ENCODE peak calls at places on chromosomes 11 and 22, in four cellular contexts. One of them, this sample, is unnamed.

GRCh38 chr11:7457211-7457610 is 28.1 kb upstream of the OLFML1 start:
- DNase-seq in WTC11: no peak
- DNase-seq in SK-N-SH: no peak
- DNase-seq in H1: no peak
- DNase-seq in this sample: no peak

GRCh38 chr11:57407010-57407409 is 16.6 kb upstream of the PRG2 start:
- DNase-seq in WTC11: no peak
- DNase-seq in SK-N-SH: no peak
- DNase-seq in H1: no peak
- DNase-seq in this sample: no peak

GRCh38 chr22:26502688-26503561 is 9.3 kb downstream of the TFIP11 start:
- DNase-seq in WTC11: peak
- DNase-seq in SK-N-SH: peak
- DNase-seq in H1: no peak
- DNase-seq in this sample: peak

GRCh38 chr11:69239320-69240040 is 54.5 kb upstream of the MYEOV start:
- DNase-seq in WTC11: no peak
- DNase-seq in SK-N-SH: no peak
- DNase-seq in H1: no peak
- DNase-seq in this sample: no peak

GRCh38 chr11:103870821-103871309 is 165.6 kb upstream of the DDI1 start:
- DNase-seq in WTC11: no peak
- DNase-seq in SK-N-SH: no peak
- DNase-seq in H1: no peak
- DNase-seq in this sample: no peak

GRCh38 chr22:46043816-46044717 is 67.1 kb upstream of the WNT7B start:
- DNase-seq in WTC11: peak
- DNase-seq in SK-N-SH: no peak
- DNase-seq in H1: no peak
- DNase-seq in this sample: no peak

GRCh38 chr11:10674440-10674855 is 19.1 kb downstream of the IRAG1 start:
- DNase-seq in WTC11: no peak
- DNase-seq in SK-N-SH: no peak
- DNase-seq in H1: no peak
- DNase-seq in this sample: no peak

GRCh38 chr11:46886211-46886610 is 32.1 kb downstream of the LRP4 start:
- DNase-seq in WTC11: no peak
- DNase-seq in SK-N-SH: no peak
- DNase-seq in H1: no peak
- DNase-seq in this sample: peak

GRCh38 chr11:10657308-10658271 is 36.0 kb downstream of the IRAG1 start:
- DNase-seq in WTC11: no peak
- DNase-seq in SK-N-SH: no peak
- DNase-seq in H1: no peak
- DNase-seq in this sample: no peak

GRCh38 chr11:75406338-75406777 is 7.0 kb downstream of the RPS3 start:
- DNase-seq in WTC11: no peak
- DNase-seq in SK-N-SH: peak
- DNase-seq in H1: no peak
- DNase-seq in this sample: peak

GRCh38 chr11:130868087-130868486 is 48.2 kb downstream of the SNX19 start:
- DNase-seq in WTC11: no peak
- DNase-seq in SK-N-SH: no peak
- DNase-seq in H1: no peak
- DNase-seq in this sample: no peak

GRCh38 chr22:39997939-39998726 is 3.4 kb downstream of the FAM83F start:
- DNase-seq in WTC11: peak
- DNase-seq in SK-N-SH: peak
- DNase-seq in H1: no peak
- DNase-seq in this sample: no peak

GRCh38 chr11:1542267-1542666 is 29.8 kb downstream of the DUSP8 start:
- DNase-seq in WTC11: no peak
- DNase-seq in SK-N-SH: no peak
- DNase-seq in H1: no peak
- DNase-seq in this sample: no peak

GRCh38 chr11:27496461-27496860 is 10.1 kb downstream of the LIN7C start:
- DNase-seq in WTC11: no peak
- DNase-seq in SK-N-SH: no peak
- DNase-seq in H1: no peak
- DNase-seq in this sample: no peak

GRCh38 chr22:32144875-32145274 is 14.2 kb downstream of the C22orf42 start:
- DNase-seq in WTC11: no peak
- DNase-seq in SK-N-SH: no peak
- DNase-seq in H1: no peak
- DNase-seq in this sample: no peak

GRCh38 chr22:43343262-43343988 is at the start of gene SCUBE1:
- DNase-seq in WTC11: peak
- DNase-seq in SK-N-SH: peak
- DNase-seq in H1: no peak
- DNase-seq in this sample: peak

GRCh38 chr11:34416746-34417145 is 22.0 kb upstream of the CAT start:
- DNase-seq in WTC11: no peak
- DNase-seq in SK-N-SH: no peak
- DNase-seq in H1: no peak
- DNase-seq in this sample: no peak

GRCh38 chr22:24593810-24594568 is 1.1 kb upstream of the LRRC75B start:
- DNase-seq in WTC11: no peak
- DNase-seq in SK-N-SH: peak
- DNase-seq in H1: no peak
- DNase-seq in this sample: no peak

GRCh38 chr11:69316941-69317340 is 23.0 kb downstream of the MYEOV start:
- DNase-seq in WTC11: no peak
- DNase-seq in SK-N-SH: no peak
- DNase-seq in H1: no peak
- DNase-seq in this sample: no peak

GRCh38 chr11:68680541-68681231 is 3.7 kb upstream of the GAL start:
- DNase-seq in WTC11: no peak
- DNase-seq in SK-N-SH: no peak
- DNase-seq in H1: no peak
- DNase-seq in this sample: no peak

GRCh38 chr11:29333993-29334780 is 682.6 kb downstream of the KCNA4 start:
- DNase-seq in WTC11: no peak
- DNase-seq in SK-N-SH: peak
- DNase-seq in H1: no peak
- DNase-seq in this sample: no peak

GRCh38 chr22:27799334-27800249 is 2.0 kb downstream of the MN1 start:
- DNase-seq in WTC11: no peak
- DNase-seq in SK-N-SH: peak
- DNase-seq in H1: no peak
- DNase-seq in this sample: no peak

GRCh38 chr22:37611202-37611601 is 2.6 kb downstream of the GGA1 start:
- DNase-seq in WTC11: no peak
- DNase-seq in SK-N-SH: no peak
- DNase-seq in H1: no peak
- DNase-seq in this sample: no peak

GRCh38 chr11:40544162-40544561 is 915.3 kb downstream of the LRRC4C start:
- DNase-seq in WTC11: no peak
- DNase-seq in SK-N-SH: no peak
- DNase-seq in H1: no peak
- DNase-seq in this sample: no peak

GRCh38 chr11:127624455-127624854 is 623.9 kb upstream of the KIRREL3 start:
- DNase-seq in WTC11: no peak
- DNase-seq in SK-N-SH: no peak
- DNase-seq in H1: no peak
- DNase-seq in this sample: no peak

GRCh38 chr11:70899616-70900015 is 352.8 kb downstream of the SHANK2 start:
- DNase-seq in WTC11: no peak
- DNase-seq in SK-N-SH: no peak
- DNase-seq in H1: no peak
- DNase-seq in this sample: no peak

GRCh38 chr11:57601297-57601696 is 3.8 kb downstream of the SERPING1 start:
- DNase-seq in WTC11: no peak
- DNase-seq in SK-N-SH: no peak
- DNase-seq in H1: no peak
- DNase-seq in this sample: no peak

GRCh38 chr11:70512716-70513115 is 114.4 kb downstream of the CTTN start:
- DNase-seq in WTC11: no peak
- DNase-seq in SK-N-SH: no peak
- DNase-seq in H1: no peak
- DNase-seq in this sample: no peak

GRCh38 chr22:33076368-33076767 is 18.2 kb upstream of the SYN3 start:
- DNase-seq in WTC11: no peak
- DNase-seq in SK-N-SH: no peak
- DNase-seq in H1: no peak
- DNase-seq in this sample: no peak

GRCh38 chr11:79199729-79200354 is 241.0 kb downstream of the TENM4 start:
- DNase-seq in WTC11: no peak
- DNase-seq in SK-N-SH: no peak
- DNase-seq in H1: no peak
- DNase-seq in this sample: no peak

GRCh38 chr11:27468643-27469332 is 3.8 kb downstream of the LGR4 start:
- DNase-seq in WTC11: no peak
- DNase-seq in SK-N-SH: no peak
- DNase-seq in H1: no peak
- DNase-seq in this sample: no peak

GRCh38 chr22:39290724-39291161 is 28.7 kb downstream of the RPL3 start:
- DNase-seq in WTC11: no peak
- DNase-seq in SK-N-SH: no peak
- DNase-seq in H1: no peak
- DNase-seq in this sample: no peak

GRCh38 chr11:13782395-13783080 is 114.1 kb downstream of the FAR1 start:
- DNase-seq in WTC11: no peak
- DNase-seq in SK-N-SH: no peak
- DNase-seq in H1: no peak
- DNase-seq in this sample: peak

GRCh38 chr11:64072403-64072802 is 36.7 kb downstream of the FLRT1 start:
- DNase-seq in WTC11: no peak
- DNase-seq in SK-N-SH: no peak
- DNase-seq in H1: no peak
- DNase-seq in this sample: no peak

GRCh38 chr11:64070301-64070656 is 34.5 kb downstream of the FLRT1 start:
- DNase-seq in WTC11: no peak
- DNase-seq in SK-N-SH: no peak
- DNase-seq in H1: no peak
- DNase-seq in this sample: no peak

GRCh38 chr11:64072871-64073270 is 37.1 kb downstream of the FLRT1 start:
- DNase-seq in WTC11: no peak
- DNase-seq in SK-N-SH: no peak
- DNase-seq in H1: no peak
- DNase-seq in this sample: no peak

GRCh38 chr11:64073542-64073941 is 37.8 kb downstream of the FLRT1 start:
- DNase-seq in WTC11: no peak
- DNase-seq in SK-N-SH: no peak
- DNase-seq in H1: no peak
- DNase-seq in this sample: no peak

DNA sequence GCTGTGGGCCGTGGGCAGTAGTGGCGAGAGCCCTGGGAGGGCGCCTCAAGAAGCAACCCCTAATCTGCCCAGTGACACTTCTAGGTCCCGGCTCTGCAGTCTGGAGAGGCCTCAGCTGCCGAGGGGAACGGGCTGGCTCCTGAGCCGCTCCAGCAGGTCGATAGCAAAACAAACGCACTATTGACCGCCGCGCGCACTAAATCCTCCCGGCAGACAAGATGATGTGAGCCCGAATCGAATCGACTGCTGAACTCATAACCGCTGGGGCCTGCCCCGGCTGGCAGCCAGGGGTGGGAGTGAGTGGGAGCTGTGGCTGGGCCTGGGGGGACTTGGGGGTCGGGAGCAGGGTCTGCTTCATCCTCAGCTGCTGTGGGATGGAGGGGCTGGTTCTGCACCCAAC is 36.1 kb downstream of the FLRT1 start:
- DNase-seq in WTC11: no peak
- DNase-seq in SK-N-SH: no peak
- DNase-seq in H1: no peak
- DNase-seq in this sample: no peak
- TF ChIP-seq TEAD4 in WTC11: no peak
- TF ChIP-seq TEAD4 in SK-N-SH: no peak
- TF ChIP-seq TEAD4 in H1: no peak
- TF ChIP-seq TEAD4 in this sample: no peak

GRCh38 chr11:86134580-86135318 is 65.9 kb upstream of the PICALM start:
- DNase-seq in WTC11: no peak
- DNase-seq in SK-N-SH: no peak
- DNase-seq in H1: no peak
- DNase-seq in this sample: peak
- TF ChIP-seq TEAD4 in WTC11: no peak
- TF ChIP-seq TEAD4 in SK-N-SH: no peak
- TF ChIP-seq TEAD4 in H1: no peak
- TF ChIP-seq TEAD4 in this sample: peak

GRCh38 chr22:22911327-22912134 is 23.9 kb downstream of the IGLL5 start:
- DNase-seq in WTC11: no peak
- DNase-seq in SK-N-SH: no peak
- DNase-seq in H1: no peak
- DNase-seq in this sample: peak
- TF ChIP-seq TEAD4 in WTC11: no peak
- TF ChIP-seq TEAD4 in SK-N-SH: no peak
- TF ChIP-seq TEAD4 in H1: no peak
- TF ChIP-seq TEAD4 in this sample: no peak

GRCh38 chr11:133600876-133601275 is 68.6 kb upstream of the OPCML start:
- DNase-seq in WTC11: no peak
- DNase-seq in SK-N-SH: no peak
- DNase-seq in H1: no peak
- DNase-seq in this sample: no peak
- TF ChIP-seq TEAD4 in WTC11: no peak
- TF ChIP-seq TEAD4 in SK-N-SH: no peak
- TF ChIP-seq TEAD4 in H1: no peak
- TF ChIP-seq TEAD4 in this sample: no peak